ENCODE peak calls at places on chromosomes 12 and 14, in seven cellular contexts. A is ovary; Q is CD8-positive, alpha-beta T cell; R is HCT116; K is adipocyte; Z is lung; X is DND-41. B is an unnamed sample. For H3K4me1, the result is how much of the 10 kb centered on the place peaks cover.

GRCh38 chr14:106200539-106201310 is 674.3 kb downstream of the TMEM121 start:
- DNase-seq in A (no peak), Q (no peak), R (no peak), K (no peak), Z (no peak), X (peak), B (no peak)

GRCh38 chr12:107411792-107412535 is 273.6 kb upstream of the PWP1 start:
- DNase-seq in A (no peak), Q (no peak), R (no peak), K (peak), Z (no peak), X (no peak), B (no peak)

GRCh38 chr12:31629756-31630732 is 29.4 kb upstream of the ETFBKMT start:
- DNase-seq in A (peak), Q (no peak), R (no peak), K (peak), Z (no peak), X (no peak), B (no peak)

GRCh38 chr14:68616255-68616902 is 176.5 kb downstream of the ZFP36L1 start:
- DNase-seq in A (no peak), Q (no peak), R (peak), K (no peak), Z (no peak), X (no peak), B (no peak)

GRCh38 chr12:25986169-25986568 is 27.7 kb downstream of the RASSF8 start:
- DNase-seq in A (no peak), Q (no peak), R (no peak), K (no peak), Z (no peak), X (no peak), B (no peak)

GRCh38 chr14:92704036-92704804 is 44.2 kb downstream of the LGMN start:
- DNase-seq in A (no peak), Q (no peak), R (no peak), K (no peak), Z (no peak), X (no peak), B (no peak)

GRCh38 chr12:76698316-76698715 is 65.6 kb upstream of the ZDHHC17 start:
- DNase-seq in A (no peak), Q (no peak), R (no peak), K (peak), Z (no peak), X (no peak), B (no peak)

GRCh38 chr14:21267431-21267845 is 1.8 kb downstream of the HNRNPC start:
- DNase-seq in A (no peak), Q (no peak), R (no peak), K (peak), Z (no peak), X (no peak), B (no peak)

GRCh38 chr14:21505009-21505553 is 6.1 kb downstream of the METTL3 start:
- DNase-seq in A (no peak), Q (no peak), R (no peak), K (no peak), Z (no peak), X (peak), B (no peak)

GRCh38 chr14:92582706-92583452 is 69.3 kb downstream of the RIN3 start:
- DNase-seq in A (no peak), Q (no peak), R (no peak), K (no peak), Z (no peak), X (no peak), B (no peak)

GRCh38 chr12:84874125-84874824 is 38.3 kb downstream of the SLC6A15 start:
- DNase-seq in A (no peak), Q (no peak), R (peak), K (peak), Z (no peak), X (no peak), B (no peak)

GRCh38 chr12:56158926-56159461 is 835 bp downstream of the MYL6 start:
- DNase-seq in A (peak), Q (no peak), R (no peak), K (peak), Z (peak), X (peak), B (peak)

GRCh38 chr12:42450248-42450647 is 124.3 kb downstream of the PPHLN1 start:
- DNase-seq in A (no peak), Q (no peak), R (no peak), K (no peak), Z (no peak), X (no peak), B (no peak)

GRCh38 chr12:113439606-113440030 is 17.4 kb downstream of the SDSL start:
- DNase-seq in A (peak), Q (no peak), R (no peak), K (peak), Z (no peak), X (peak), B (peak)

GRCh38 chr12:95830335-95831089 is 28.2 kb upstream of the SNRPF start:
- DNase-seq in A (no peak), Q (no peak), R (no peak), K (no peak), Z (no peak), X (no peak), B (no peak)
- H3K4me1 ChIP-seq in A (under half), Q (under half), R (under half), K (under half), Z (under half), X (under half), B (under half)

DNA sequence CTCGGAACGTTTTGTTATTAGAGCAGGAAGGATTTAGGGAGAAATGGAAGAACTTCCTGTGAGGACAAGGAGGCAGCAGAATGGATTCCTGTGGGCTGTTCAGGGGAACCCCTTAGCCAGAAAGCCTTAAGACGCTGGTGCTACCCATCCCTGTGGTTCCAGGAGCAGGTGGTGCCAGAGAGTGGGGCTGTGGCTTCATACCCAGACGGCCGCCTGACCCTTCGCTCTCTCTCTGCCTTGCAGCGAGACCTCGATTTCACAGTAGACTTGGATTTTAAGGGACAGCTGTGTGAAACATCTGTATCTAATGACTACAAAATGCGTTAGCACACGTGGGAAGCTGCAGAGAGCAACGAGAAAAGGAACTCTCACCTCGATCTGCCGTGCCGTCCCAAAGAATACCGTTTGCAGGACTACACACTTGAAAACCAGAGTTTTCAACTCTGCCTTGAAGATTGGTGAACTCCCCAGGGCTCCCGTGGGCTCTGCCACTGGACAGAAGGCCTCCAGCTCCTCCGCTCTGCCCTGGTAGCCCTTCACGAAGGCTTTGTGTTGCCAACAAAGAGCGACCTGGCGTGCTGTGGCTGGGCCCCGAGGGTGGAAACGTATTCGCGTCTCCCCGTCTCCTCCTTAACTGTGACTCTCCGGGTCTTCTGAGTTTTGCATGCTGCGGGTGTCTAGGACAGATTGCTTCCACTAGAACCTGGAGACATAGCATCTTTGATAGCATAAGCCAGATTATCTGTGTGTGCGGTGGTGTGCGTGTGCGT is 102.0 kb downstream of the PRMT8 start:
- DNase-seq in A (no peak), Q (no peak), R (no peak), K (no peak), Z (no peak), X (no peak), B (no peak)
- H3K4me1 ChIP-seq in A (under half), Q (under half), R (under half), K (under half), Z (under half), X (under half), B (under half)

GRCh38 chr12:93008044-93008778 is 79.1 kb upstream of the EEA1 start:
- DNase-seq in A (no peak), Q (no peak), R (no peak), K (no peak), Z (no peak), X (no peak), B (no peak)
- H3K4me1 ChIP-seq in A (under half), Q (under half), R (under half), K (under half), Z (under half), X (under half), B (half or more)

DNA sequence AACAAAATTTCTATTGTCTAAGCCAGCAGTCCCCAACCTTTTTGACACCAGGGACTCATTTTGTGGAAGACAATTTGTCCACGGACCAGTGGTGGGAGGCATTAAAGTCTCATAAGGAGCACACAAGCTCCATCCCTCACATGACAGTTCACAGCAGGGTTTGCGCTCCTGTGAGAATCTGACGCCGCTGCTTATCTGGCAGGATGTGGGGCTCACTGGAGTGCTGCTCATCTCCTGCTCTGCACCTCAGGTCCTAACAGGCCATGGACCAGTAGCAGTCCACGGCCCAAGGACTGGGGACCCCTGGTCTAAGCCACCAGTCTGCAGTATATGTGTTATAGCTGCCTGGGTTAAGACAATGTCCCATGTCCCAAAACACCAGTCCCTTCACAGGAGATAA is 27.2 kb downstream of the VCPKMT start:
- DNase-seq in A (no peak), Q (no peak), R (no peak), K (no peak), Z (no peak), X (no peak), B (no peak)
- H3K4me1 ChIP-seq in A (under half), Q (half or more), R (under half), K (under half), Z (under half), X (under half), B (under half)

GRCh38 chr14:99790978-99791376 is 2.2 kb upstream of the EML1 start:
- DNase-seq in A (no peak), Q (no peak), R (no peak), K (no peak), Z (no peak), X (no peak), B (peak)
- H3K4me1 ChIP-seq in A (under half), Q (under half), R (under half), K (under half), Z (under half), X (under half), B (under half)

DNA sequence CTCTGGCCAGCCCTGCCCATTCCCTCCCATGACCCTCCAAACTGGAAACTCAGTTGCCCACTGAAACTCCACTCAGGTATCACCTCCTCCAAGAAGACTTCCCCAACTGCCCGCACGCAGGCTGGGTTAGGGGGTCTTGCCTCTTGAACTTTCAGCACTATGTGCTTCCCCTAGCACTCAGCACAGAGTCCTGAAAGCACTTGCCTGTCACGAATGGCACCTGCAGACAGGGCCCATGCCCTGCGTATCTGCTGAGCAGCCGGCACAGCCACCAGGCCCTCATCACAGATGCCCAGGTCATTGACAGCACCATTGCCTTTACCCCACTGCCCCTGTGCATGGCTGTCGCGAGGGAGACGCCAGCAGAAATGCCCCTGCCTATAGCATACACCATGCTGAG is 11.2 kb downstream of the CCDC88C start:
- DNase-seq in A (no peak), Q (no peak), R (no peak), K (no peak), Z (no peak), X (no peak), B (no peak)
- H3K4me1 ChIP-seq in A (under half), Q (half or more), R (under half), K (under half), Z (under half), X (under half), B (under half)

GRCh38 chr12:46082473-46082872 is 92.1 kb upstream of the SCAF11 start:
- DNase-seq in A (no peak), Q (no peak), R (no peak), K (no peak), Z (no peak), X (no peak), B (no peak)
- H3K4me1 ChIP-seq in A (under half), Q (under half), R (under half), K (under half), Z (under half), X (under half), B (under half)

B was measured in Caco-2.